ENCODE peak calls at places on chromosomes 7 and 10, in ten cellular contexts. X is GM19239; Q is memory B cell; R is NCI-H1092; Z is AG08396; Y is BJ; S is NCI-H187; G is occipital lobe; M is stimulated activated CD4-positive, alpha-beta T cell treated with anti-CD3 and anti-CD28 coated beads, Interleukin-4, amount 100 ng/mL, for 48 hours; T is KBM-7. J is an unnamed sample.

GRCh38 chr10:22365644-22366565 is 20.6 kb downstream of the SPAG6 start:
- DNase-seq in X (no peak), Q (no peak), R (no peak), Z (no peak), Y (no peak), S (no peak), G (no peak), M (no peak), T (no peak), J (no peak)

GRCh38 chr7:82677493-82677892 is 233.9 kb upstream of the CACNA2D1 start:
- DNase-seq in X (no peak), Q (no peak), R (no peak), Z (peak; percentile 40), Y (no peak), S (no peak), G (no peak), M (no peak), T (peak; percentile 65), J (peak; percentile 7)

GRCh38 chr10:59320370-59320769 is 42.0 kb downstream of the FAM13C start:
- DNase-seq in X (no peak), Q (no peak), R (no peak), Z (no peak), Y (no peak), S (no peak), G (no peak), M (no peak), T (no peak), J (no peak)

GRCh38 chr7:46099091-46099490 is 178.0 kb upstream of the IGFBP3 start:
- DNase-seq in X (no peak), Q (no peak), R (no peak), Z (no peak), Y (no peak), S (no peak), G (no peak), M (no peak), T (no peak), J (no peak)

GRCh38 chr10:123562387-123562786 is 103.8 kb upstream of the GPR26 start:
- DNase-seq in X (no peak), Q (no peak), R (no peak), Z (no peak), Y (no peak), S (no peak), G (no peak), M (no peak), T (no peak), J (no peak)

GRCh38 chr7:82985144-82985802 is 177.4 kb downstream of the PCLO start:
- DNase-seq in X (no peak), Q (no peak), R (no peak), Z (no peak), Y (no peak), S (no peak), G (no peak), M (no peak), T (no peak), J (no peak)

GRCh38 chr10:84196083-84196482 is 1.7 kb downstream of the CDHR1 start:
- DNase-seq in X (no peak), Q (no peak), R (peak; percentile 69), Z (no peak), Y (no peak), S (peak; percentile 35), G (no peak), M (no peak), T (no peak), J (no peak)

GRCh38 chr7:46071076-46071475 is 150.0 kb upstream of the IGFBP3 start:
- DNase-seq in X (no peak), Q (no peak), R (no peak), Z (no peak), Y (no peak), S (no peak), G (no peak), M (no peak), T (no peak), J (no peak)

GRCh38 chr7:138645284-138645683 is 55.9 kb downstream of the SVOPL start:
- DNase-seq in X (no peak), Q (no peak), R (no peak), Z (no peak), Y (no peak), S (no peak), G (no peak), M (no peak), T (no peak), J (no peak)

GRCh38 chr7:28700084-28700483 is 258.0 kb downstream of the TRIL start:
- DNase-seq in X (no peak), Q (no peak), R (no peak), Z (no peak), Y (no peak), S (no peak), G (no peak), M (no peak), T (no peak), J (no peak)

GRCh38 chr10:82966130-82966529 is 1091.1 kb downstream of the NRG3 start:
- DNase-seq in X (no peak), Q (no peak), R (no peak), Z (no peak), Y (no peak), S (no peak), G (no peak), M (no peak), T (no peak), J (no peak)

GRCh38 chr7:49500741-49501140 is 272.7 kb upstream of the VWC2 start:
- DNase-seq in X (no peak), Q (no peak), R (no peak), Z (no peak), Y (no peak), S (no peak), G (no peak), M (no peak), T (no peak), J (no peak)

GRCh38 chr7:836429-836828 is 4.2 kb downstream of the SUN1 start:
- DNase-seq in X (no peak), Q (no peak), R (no peak), Z (peak; percentile 70), Y (no peak), S (no peak), G (no peak), M (no peak), T (no peak), J (no peak)

GRCh38 chr10:88848499-88848898 is 3.1 kb downstream of the ANKRD22 start:
- DNase-seq in X (no peak), Q (no peak), R (no peak), Z (peak; percentile 21), Y (peak; percentile 49), S (no peak), G (no peak), M (no peak), T (no peak), J (no peak)

GRCh38 chr7:129210989-129211312 is 13.9 kb upstream of the AHCYL2 start:
- DNase-seq in X (no peak), Q (no peak), R (no peak), Z (no peak), Y (no peak), S (no peak), G (no peak), M (no peak), T (no peak), J (no peak)

GRCh38 chr10:128062837-128063563 is 63.2 kb downstream of the MKI67 start:
- DNase-seq in X (peak; percentile 36), Q (peak; percentile 59), R (no peak), Z (no peak), Y (no peak), S (no peak), G (no peak), M (peak; percentile 24), T (peak; percentile 91), J (no peak)

J was measured in activated T-cell treated with anti-CD3 and anti-CD28 coated beads for 24 hours.